ENCODE peak calls at places on chromosomes 4 and X, in five cellular contexts. E, L, S, T and K are unnamed samples.

GRCh38 chr4:23855912-23856605 is 33.8 kb downstream of the PPARGC1A start:
- DNase-seq in S (no peak), L (no peak), E (no peak), T (peak), K (no peak)

GRCh38 chrX:85107407-85107806 is 103.7 kb downstream of the APOOL start:
- DNase-seq in T (no peak), L (no peak), S (no peak), E (no peak), K (no peak)

GRCh38 chr4:126742048-126742447 is 890.7 kb upstream of the INTU start:
- DNase-seq in E (no peak), L (no peak), T (no peak), S (no peak), K (no peak)

GRCh38 chr4:14333616-14334015 is 668.7 kb upstream of the CPEB2 start:
- DNase-seq in S (no peak), L (no peak), E (no peak), T (no peak), K (no peak)

GRCh38 chr4:10107111-10108091 is 9.2 kb downstream of the WDR1 start:
- DNase-seq in L (no peak), T (no peak), S (no peak), E (peak), K (no peak)

GRCh38 chrX:105120460-105120859 is 100.0 kb downstream of the TEX13A start:
- DNase-seq in T (no peak), E (no peak), S (no peak), L (no peak), K (no peak)

GRCh38 chr4:144647095-144647959 is 1.4 kb downstream of the HHIP start:
- DNase-seq in L (no peak), E (no peak), T (peak), S (no peak), K (no peak)

GRCh38 chr4:77169496-77169895 is 12.5 kb downstream of the CCNG2 start:
- DNase-seq in S (no peak), T (no peak), L (no peak), E (no peak), K (no peak)

GRCh38 chrX:9611436-9612145 is 146.7 kb downstream of the TBL1X start:
- DNase-seq in S (peak), L (no peak), T (no peak), E (no peak), K (no peak)

GRCh38 chr4:87807402-87807801 is 8.0 kb downstream of the IBSP start:
- DNase-seq in E (no peak), L (no peak), T (no peak), S (no peak), K (no peak)

GRCh38 chrX:48971325-48972213 is at the start of gene KCND1:
- DNase-seq in S (no peak), E (peak), T (no peak), L (peak), K (peak)

GRCh38 chr4:181475781-181476180 is 767.4 kb upstream of the TENM3 start:
- DNase-seq in T (no peak), E (no peak), L (no peak), S (no peak), K (no peak)

GRCh38 chr4:139501531-139502311 is 47.8 kb downstream of the RAB33B start:
- DNase-seq in T (no peak), S (no peak), E (no peak), L (no peak), K (no peak)

GRCh38 chr4:110164251-110164650 is 34.2 kb downstream of the ELOVL6 start:
- DNase-seq in S (no peak), E (no peak), T (no peak), L (no peak), K (no peak)

GRCh38 chr4:26723216-26723615 is 137.4 kb upstream of the STIM2 start:
- DNase-seq in L (no peak), S (no peak), T (no peak), E (no peak), K (no peak)

GRCh38 chr4:11338990-11339782 is 89.5 kb downstream of the HS3ST1 start:
- DNase-seq in L (no peak), T (no peak), E (no peak), S (no peak), K (no peak)

GRCh38 chrX:21131346-21131745 is 242.9 kb upstream of the CNKSR2 start:
- DNase-seq in L (no peak), S (no peak), E (no peak), T (no peak), K (no peak)

GRCh38 chr4:38366997-38367396 is 297.0 kb upstream of the KLF3 start:
- DNase-seq in S (no peak), L (no peak), E (no peak), T (no peak), K (no peak)

GRCh38 chr4:46508216-46508615 is 118.3 kb upstream of the GABRA2 start:
- DNase-seq in S (no peak), E (no peak), T (no peak), L (no peak), K (no peak)

GRCh38 chr4:151107063-151107462 is 7.6 kb downstream of the RPS3A start:
- DNase-seq in S (no peak), E (no peak), T (no peak), L (no peak), K (no peak)

GRCh38 chr4:77601614-77602187 is 3.9 kb upstream of the CXCL13 start:
- DNase-seq in S (no peak), E (no peak), T (no peak), L (no peak), K (no peak)

GRCh38 chrX:118496763-118497079 is 1.1 kb downstream of the DOCK11 start:
- DNase-seq in E (no peak), L (no peak), S (no peak), T (no peak), K (no peak)

GRCh38 chr4:40192286-40193017 is 4.4 kb upstream of the RHOH start:
- DNase-seq in L (no peak), S (no peak), E (no peak), T (no peak), K (no peak)

GRCh38 chrX:14491689-14492088 is 37.6 kb upstream of the GLRA2 start:
- DNase-seq in L (no peak), E (no peak), T (no peak), S (no peak), K (no peak)

GRCh38 chrX:14501312-14501711 is 28.0 kb upstream of the GLRA2 start:
- DNase-seq in L (peak), S (no peak), E (peak), T (peak), K (no peak)

GRCh38 chrX:14496674-14497073 is 32.7 kb upstream of the GLRA2 start:
- DNase-seq in L (no peak), T (no peak), S (no peak), E (no peak), K (no peak)

GRCh38 chrX:14497184-14497666 is 32.1 kb upstream of the GLRA2 start:
- DNase-seq in S (no peak), T (no peak), L (no peak), E (no peak), K (no peak)
- H3K4me3 ChIP-seq in S (peak), T (no peak), L (peak), E (no peak), K (no peak)

GRCh38 chr4:6989331-6989923 is 53.7 kb upstream of the TADA2B start:
- DNase-seq in L (no peak), S (no peak), E (no peak), T (no peak), K (no peak)
- H3K4me3 ChIP-seq in L (no peak), S (no peak), E (no peak), T (no peak), K (no peak)

DNA sequence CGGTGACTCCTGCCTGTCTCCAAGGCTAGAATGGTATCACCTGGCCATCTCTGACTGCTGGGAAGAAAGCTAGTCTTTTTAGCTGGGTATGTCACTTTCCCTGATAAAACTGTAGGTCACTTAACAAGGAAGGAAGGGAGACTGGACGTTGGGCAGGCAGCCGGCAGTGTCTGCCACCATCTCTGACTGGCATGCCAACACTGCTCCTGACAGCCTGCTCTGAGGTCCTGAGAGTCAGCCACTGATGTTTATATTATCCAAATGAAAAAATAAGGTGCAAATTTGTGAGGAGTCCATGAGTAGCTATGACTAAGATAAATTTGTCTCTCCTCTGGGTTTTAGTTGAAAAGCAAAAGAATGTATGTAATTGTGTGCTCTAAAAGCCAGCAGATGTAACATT is 77.2 kb downstream of the SNX25 start:
- DNase-seq in L (no peak), E (no peak), S (no peak), T (no peak), K (no peak)
- H3K4me3 ChIP-seq in L (no peak), E (no peak), S (no peak), T (no peak), K (no peak)

GRCh38 chr4:137448402-137448801 is 83.9 kb downstream of the PCDH18 start:
- DNase-seq in E (no peak), T (no peak), L (no peak), S (no peak), K (no peak)

DNA sequence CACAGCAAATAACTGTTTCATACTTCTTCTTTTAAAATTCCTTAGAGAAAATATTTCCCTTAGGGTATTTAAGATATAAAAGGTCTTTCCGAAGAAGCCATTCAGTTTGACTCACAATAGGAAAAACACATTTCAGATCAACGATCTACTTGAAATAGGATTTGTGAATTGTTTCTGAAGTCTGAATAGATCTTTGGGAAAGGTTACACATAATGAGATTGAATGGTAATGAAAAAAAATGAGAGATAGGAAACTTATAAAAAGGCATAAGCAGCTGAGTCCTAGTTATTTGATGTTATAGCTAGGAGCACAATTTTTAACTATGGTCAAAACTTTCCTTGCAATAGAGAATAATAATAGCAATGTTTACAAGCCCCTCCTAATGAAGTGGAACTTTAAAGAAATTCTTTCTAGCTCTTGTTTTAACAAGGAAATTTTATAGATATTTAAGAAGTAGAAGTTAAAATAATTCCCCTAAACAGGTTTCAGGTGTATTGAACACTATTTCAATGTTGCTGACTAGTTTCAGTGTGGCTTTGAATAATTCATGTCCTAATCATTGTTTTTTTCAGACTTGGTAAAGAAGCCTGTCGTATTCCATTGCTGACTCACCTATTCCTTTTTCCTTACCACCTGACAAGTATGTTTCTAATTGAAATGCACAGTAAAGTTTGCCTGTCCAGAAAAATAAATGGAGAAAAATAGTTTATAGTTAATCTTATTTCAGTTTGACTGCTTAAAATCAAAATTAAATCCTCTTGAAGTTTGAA is 89.1 kb downstream of the PCDH18 start:
- DNase-seq in L (no peak), S (no peak), T (no peak), E (no peak), K (no peak)
- H3K4me3 ChIP-seq in L (no peak), S (no peak), T (no peak), E (no peak), K (no peak)

DNA sequence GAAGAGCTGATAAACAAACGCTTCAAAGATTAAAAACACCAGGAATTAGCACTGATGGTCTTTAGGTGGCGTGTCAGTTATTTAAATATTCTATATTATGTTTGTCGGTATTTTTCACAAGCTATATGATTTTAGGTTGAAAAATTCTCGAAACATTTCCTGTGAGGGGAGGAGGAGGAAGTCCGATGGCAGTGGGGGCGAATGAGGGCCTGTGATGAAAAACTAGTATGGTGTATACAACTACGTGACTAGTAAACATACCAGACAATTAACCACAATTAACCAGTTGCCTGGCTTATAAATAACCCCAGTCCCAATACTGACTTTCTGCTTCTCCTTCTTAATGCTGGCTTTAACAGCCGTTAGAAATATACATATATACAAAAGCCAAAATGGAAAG is 612 bp upstream of the NAP1L2 start:
- DNase-seq in L (no peak), S (no peak), T (no peak), E (no peak), K (no peak)
- H3K4me3 ChIP-seq in L (peak), S (peak), T (peak), E (peak), K (no peak)

GRCh38 chrX:40171513-40172168 is 73.9 kb upstream of the BCOR start:
- DNase-seq in S (no peak), L (no peak), E (peak), T (no peak), K (no peak)
- H3K4me3 ChIP-seq in S (peak), L (peak), E (peak), T (peak), K (peak)

GRCh38 chr4:213971-214370 is 89.7 kb downstream of the ZNF718 start:
- DNase-seq in L (no peak), S (no peak), T (no peak), E (no peak), K (no peak)

GRCh38 chr4:217891-218290 is 87.4 kb downstream of the ZNF732 start:
- DNase-seq in S (no peak), E (no peak), L (no peak), T (no peak), K (no peak)

GRCh38 chr4:211033-211511 is 86.8 kb downstream of the ZNF718 start:
- DNase-seq in L (no peak), T (no peak), S (no peak), E (no peak), K (no peak)

GRCh38 chr4:212438-213174 is 88.3 kb downstream of the ZNF718 start:
- DNase-seq in E (peak), L (peak), S (peak), T (peak), K (peak)
- H3K4me3 ChIP-seq in E (peak), L (peak), S (peak), T (peak), K (peak)

DNA sequence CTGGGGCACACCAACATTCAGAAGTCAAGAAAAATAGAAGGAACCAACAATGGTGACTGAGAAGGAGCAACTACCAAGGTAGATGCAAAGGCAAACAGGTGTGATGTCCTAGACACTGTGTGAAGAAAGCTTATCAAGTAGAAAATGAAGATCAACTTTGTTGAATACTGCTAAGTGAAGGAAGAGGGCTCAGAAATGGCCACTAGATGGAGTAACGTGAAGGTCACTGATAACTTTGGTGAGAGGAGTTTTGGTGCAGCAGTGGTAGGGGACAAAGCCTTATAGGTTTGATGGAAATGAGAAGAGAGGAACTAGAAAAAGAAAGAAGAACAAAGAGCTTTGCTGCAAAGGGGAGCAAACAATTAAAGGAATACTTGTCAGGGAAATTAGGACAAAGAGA is 23.5 kb downstream of the OTC start:
- DNase-seq in L (no peak), S (no peak), T (no peak), E (no peak), K (no peak)
- H3K4me3 ChIP-seq in L (no peak), S (no peak), T (no peak), E (no peak), K (no peak)